ENCODE peak calls at places on chromosomes 13 and 19, in eight cellular contexts. One of them, this sample, is unnamed.

GRCh38 chr13:43648733-43649132 is 138.0 kb downstream of the ENOX1 start:
- DNase-seq in T-helper 9 cell: no peak
- DNase-seq in activated CD4-positive, alpha-beta T cell treated with anti-CD3 and anti-CD28 coated beads, Interleukin-2, amount 50 U/mL, for 1 hour: no peak
- DNase-seq in progenitor cell of endocrine pancreas: no peak
- DNase-seq in stimulated activated CD8-positive, alpha-beta memory T cell treated with anti-CD3 and anti-CD28 coated beads, Interleukin-2, amount 100 ng/mL, for 48 hours: no peak
- DNase-seq in retina: no peak
- DNase-seq in AG20443: no peak
- DNase-seq in LHCN-M2: no peak
- DNase-seq in this sample: no peak

GRCh38 chr19:17576758-17577532 is 21.5 kb downstream of the COLGALT1 start:
- DNase-seq in AG20443: peak; percentile 58
- DNase-seq in progenitor cell of endocrine pancreas: peak; percentile 43
- DNase-seq in stimulated activated CD8-positive, alpha-beta memory T cell treated with anti-CD3 and anti-CD28 coated beads, Interleukin-2, amount 100 ng/mL, for 48 hours: peak; percentile 46
- DNase-seq in retina: peak; percentile 20
- DNase-seq in activated CD4-positive, alpha-beta T cell treated with anti-CD3 and anti-CD28 coated beads, Interleukin-2, amount 50 U/mL, for 1 hour: no peak
- DNase-seq in LHCN-M2: peak; percentile 32
- DNase-seq in T-helper 9 cell: no peak
- DNase-seq in this sample: peak; percentile 65

GRCh38 chr13:40550130-40550529 is 116.3 kb downstream of the FOXO1 start:
- DNase-seq in progenitor cell of endocrine pancreas: no peak
- DNase-seq in retina: no peak
- DNase-seq in LHCN-M2: peak; percentile 46
- DNase-seq in activated CD4-positive, alpha-beta T cell treated with anti-CD3 and anti-CD28 coated beads, Interleukin-2, amount 50 U/mL, for 1 hour: no peak
- DNase-seq in T-helper 9 cell: no peak
- DNase-seq in stimulated activated CD8-positive, alpha-beta memory T cell treated with anti-CD3 and anti-CD28 coated beads, Interleukin-2, amount 100 ng/mL, for 48 hours: no peak
- DNase-seq in AG20443: no peak
- DNase-seq in this sample: no peak

GRCh38 chr19:40771101-40771539 is 4.2 kb upstream of the MIA start:
- DNase-seq in activated CD4-positive, alpha-beta T cell treated with anti-CD3 and anti-CD28 coated beads, Interleukin-2, amount 50 U/mL, for 1 hour: no peak
- DNase-seq in stimulated activated CD8-positive, alpha-beta memory T cell treated with anti-CD3 and anti-CD28 coated beads, Interleukin-2, amount 100 ng/mL, for 48 hours: no peak
- DNase-seq in progenitor cell of endocrine pancreas: no peak
- DNase-seq in AG20443: no peak
- DNase-seq in retina: no peak
- DNase-seq in LHCN-M2: peak; percentile 26
- DNase-seq in T-helper 9 cell: no peak
- DNase-seq in this sample: peak; percentile 60

GRCh38 chr19:2061936-2062729 is 11.1 kb upstream of the MKNK2 start:
- DNase-seq in progenitor cell of endocrine pancreas: no peak
- DNase-seq in activated CD4-positive, alpha-beta T cell treated with anti-CD3 and anti-CD28 coated beads, Interleukin-2, amount 50 U/mL, for 1 hour: no peak
- DNase-seq in T-helper 9 cell: no peak
- DNase-seq in stimulated activated CD8-positive, alpha-beta memory T cell treated with anti-CD3 and anti-CD28 coated beads, Interleukin-2, amount 100 ng/mL, for 48 hours: no peak
- DNase-seq in retina: no peak
- DNase-seq in LHCN-M2: no peak
- DNase-seq in AG20443: no peak
- DNase-seq in this sample: no peak

GRCh38 chr13:98393873-98394272 is 183.0 kb downstream of the STK24 start:
- DNase-seq in progenitor cell of endocrine pancreas: no peak
- DNase-seq in stimulated activated CD8-positive, alpha-beta memory T cell treated with anti-CD3 and anti-CD28 coated beads, Interleukin-2, amount 100 ng/mL, for 48 hours: no peak
- DNase-seq in activated CD4-positive, alpha-beta T cell treated with anti-CD3 and anti-CD28 coated beads, Interleukin-2, amount 50 U/mL, for 1 hour: no peak
- DNase-seq in retina: no peak
- DNase-seq in LHCN-M2: no peak
- DNase-seq in AG20443: peak; percentile 29
- DNase-seq in T-helper 9 cell: no peak
- DNase-seq in this sample: no peak

GRCh38 chr19:45428385-45429231 is 4.9 kb upstream of the ERCC1 start:
- DNase-seq in LHCN-M2: peak; percentile 36
- DNase-seq in retina: peak; percentile 38
- DNase-seq in progenitor cell of endocrine pancreas: peak; percentile 29
- DNase-seq in T-helper 9 cell: no peak
- DNase-seq in activated CD4-positive, alpha-beta T cell treated with anti-CD3 and anti-CD28 coated beads, Interleukin-2, amount 50 U/mL, for 1 hour: no peak
- DNase-seq in stimulated activated CD8-positive, alpha-beta memory T cell treated with anti-CD3 and anti-CD28 coated beads, Interleukin-2, amount 100 ng/mL, for 48 hours: peak; percentile 25
- DNase-seq in AG20443: peak; percentile 81
- DNase-seq in this sample: no peak

GRCh38 chr19:57438925-57439324 is 3.8 kb downstream of the ZNF749 start:
- DNase-seq in LHCN-M2: no peak
- DNase-seq in progenitor cell of endocrine pancreas: no peak
- DNase-seq in activated CD4-positive, alpha-beta T cell treated with anti-CD3 and anti-CD28 coated beads, Interleukin-2, amount 50 U/mL, for 1 hour: no peak
- DNase-seq in AG20443: no peak
- DNase-seq in retina: no peak
- DNase-seq in T-helper 9 cell: no peak
- DNase-seq in stimulated activated CD8-positive, alpha-beta memory T cell treated with anti-CD3 and anti-CD28 coated beads, Interleukin-2, amount 100 ng/mL, for 48 hours: no peak
- DNase-seq in this sample: no peak

GRCh38 chr13:41581884-41582547 is 124.7 kb downstream of the RGCC start:
- DNase-seq in T-helper 9 cell: no peak
- DNase-seq in activated CD4-positive, alpha-beta T cell treated with anti-CD3 and anti-CD28 coated beads, Interleukin-2, amount 50 U/mL, for 1 hour: no peak
- DNase-seq in LHCN-M2: no peak
- DNase-seq in stimulated activated CD8-positive, alpha-beta memory T cell treated with anti-CD3 and anti-CD28 coated beads, Interleukin-2, amount 100 ng/mL, for 48 hours: no peak
- DNase-seq in progenitor cell of endocrine pancreas: no peak
- DNase-seq in AG20443: no peak
- DNase-seq in retina: no peak
- DNase-seq in this sample: no peak

GRCh38 chr13:33745370-33746324 is 72.3 kb upstream of the RFC3 start:
- DNase-seq in T-helper 9 cell: no peak
- DNase-seq in stimulated activated CD8-positive, alpha-beta memory T cell treated with anti-CD3 and anti-CD28 coated beads, Interleukin-2, amount 100 ng/mL, for 48 hours: no peak
- DNase-seq in activated CD4-positive, alpha-beta T cell treated with anti-CD3 and anti-CD28 coated beads, Interleukin-2, amount 50 U/mL, for 1 hour: no peak
- DNase-seq in retina: no peak
- DNase-seq in AG20443: no peak
- DNase-seq in LHCN-M2: peak; percentile 34
- DNase-seq in progenitor cell of endocrine pancreas: no peak
- DNase-seq in this sample: no peak

GRCh38 chr13:30618938-30619289 is 1.2 kb downstream of the USPL1 start:
- DNase-seq in retina: no peak
- DNase-seq in T-helper 9 cell: no peak
- DNase-seq in AG20443: no peak
- DNase-seq in activated CD4-positive, alpha-beta T cell treated with anti-CD3 and anti-CD28 coated beads, Interleukin-2, amount 50 U/mL, for 1 hour: no peak
- DNase-seq in progenitor cell of endocrine pancreas: no peak
- DNase-seq in stimulated activated CD8-positive, alpha-beta memory T cell treated with anti-CD3 and anti-CD28 coated beads, Interleukin-2, amount 100 ng/mL, for 48 hours: no peak
- DNase-seq in LHCN-M2: no peak
- DNase-seq in this sample: no peak

GRCh38 chr19:36997152-36997842 is 80.9 kb upstream of the ZNF420 start:
- DNase-seq in LHCN-M2: no peak
- DNase-seq in T-helper 9 cell: no peak
- DNase-seq in retina: no peak
- DNase-seq in progenitor cell of endocrine pancreas: no peak
- DNase-seq in AG20443: no peak
- DNase-seq in stimulated activated CD8-positive, alpha-beta memory T cell treated with anti-CD3 and anti-CD28 coated beads, Interleukin-2, amount 100 ng/mL, for 48 hours: no peak
- DNase-seq in activated CD4-positive, alpha-beta T cell treated with anti-CD3 and anti-CD28 coated beads, Interleukin-2, amount 50 U/mL, for 1 hour: no peak
- DNase-seq in this sample: no peak

GRCh38 chr13:100454876-100455275 is 133.7 kb downstream of the GGACT start:
- DNase-seq in retina: no peak
- DNase-seq in progenitor cell of endocrine pancreas: no peak
- DNase-seq in T-helper 9 cell: no peak
- DNase-seq in AG20443: no peak
- DNase-seq in activated CD4-positive, alpha-beta T cell treated with anti-CD3 and anti-CD28 coated beads, Interleukin-2, amount 50 U/mL, for 1 hour: no peak
- DNase-seq in stimulated activated CD8-positive, alpha-beta memory T cell treated with anti-CD3 and anti-CD28 coated beads, Interleukin-2, amount 100 ng/mL, for 48 hours: no peak
- DNase-seq in LHCN-M2: peak; percentile 55
- DNase-seq in this sample: peak; percentile 15

GRCh38 chr13:114047358-114047881 is 73.5 kb upstream of the C13orf46 start:
- DNase-seq in T-helper 9 cell: no peak
- DNase-seq in progenitor cell of endocrine pancreas: no peak
- DNase-seq in LHCN-M2: no peak
- DNase-seq in retina: no peak
- DNase-seq in stimulated activated CD8-positive, alpha-beta memory T cell treated with anti-CD3 and anti-CD28 coated beads, Interleukin-2, amount 100 ng/mL, for 48 hours: no peak
- DNase-seq in AG20443: no peak
- DNase-seq in activated CD4-positive, alpha-beta T cell treated with anti-CD3 and anti-CD28 coated beads, Interleukin-2, amount 50 U/mL, for 1 hour: no peak
- DNase-seq in this sample: no peak

GRCh38 chr13:44904982-44905381 is 84.3 kb downstream of the NUFIP1 start:
- DNase-seq in stimulated activated CD8-positive, alpha-beta memory T cell treated with anti-CD3 and anti-CD28 coated beads, Interleukin-2, amount 100 ng/mL, for 48 hours: no peak
- DNase-seq in AG20443: peak; percentile 89
- DNase-seq in T-helper 9 cell: no peak
- DNase-seq in activated CD4-positive, alpha-beta T cell treated with anti-CD3 and anti-CD28 coated beads, Interleukin-2, amount 50 U/mL, for 1 hour: no peak
- DNase-seq in progenitor cell of endocrine pancreas: no peak
- DNase-seq in retina: peak; percentile 57
- DNase-seq in LHCN-M2: peak; percentile 95
- DNase-seq in this sample: no peak

GRCh38 chr13:49731766-49732165 is 40.5 kb upstream of the EBPL start:
- DNase-seq in stimulated activated CD8-positive, alpha-beta memory T cell treated with anti-CD3 and anti-CD28 coated beads, Interleukin-2, amount 100 ng/mL, for 48 hours: no peak
- DNase-seq in AG20443: peak; percentile 14
- DNase-seq in retina: no peak
- DNase-seq in activated CD4-positive, alpha-beta T cell treated with anti-CD3 and anti-CD28 coated beads, Interleukin-2, amount 50 U/mL, for 1 hour: no peak
- DNase-seq in LHCN-M2: peak; percentile 52
- DNase-seq in T-helper 9 cell: no peak
- DNase-seq in progenitor cell of endocrine pancreas: no peak
- DNase-seq in this sample: no peak

GRCh38 chr19:47719047-47719885 is 6.0 kb downstream of the EHD2 start:
- DNase-seq in activated CD4-positive, alpha-beta T cell treated with anti-CD3 and anti-CD28 coated beads, Interleukin-2, amount 50 U/mL, for 1 hour: no peak
- DNase-seq in retina: peak; percentile 73
- DNase-seq in LHCN-M2: peak; percentile 99
- DNase-seq in progenitor cell of endocrine pancreas: no peak
- DNase-seq in T-helper 9 cell: no peak
- DNase-seq in AG20443: peak; percentile 95
- DNase-seq in stimulated activated CD8-positive, alpha-beta memory T cell treated with anti-CD3 and anti-CD28 coated beads, Interleukin-2, amount 100 ng/mL, for 48 hours: no peak
- DNase-seq in this sample: no peak

GRCh38 chr13:51237887-51238286 is 15.7 kb downstream of the FAM124A start:
- DNase-seq in LHCN-M2: no peak
- DNase-seq in T-helper 9 cell: no peak
- DNase-seq in stimulated activated CD8-positive, alpha-beta memory T cell treated with anti-CD3 and anti-CD28 coated beads, Interleukin-2, amount 100 ng/mL, for 48 hours: no peak
- DNase-seq in AG20443: no peak
- DNase-seq in retina: no peak
- DNase-seq in activated CD4-positive, alpha-beta T cell treated with anti-CD3 and anti-CD28 coated beads, Interleukin-2, amount 50 U/mL, for 1 hour: no peak
- DNase-seq in progenitor cell of endocrine pancreas: no peak
- DNase-seq in this sample: no peak

This sample was measured in DND-41.